ENCODE peak calls at places on chromosome 2, in five cellular contexts. One of them, this sample, is unnamed.

GRCh38 chr2:57516740-57517340 is 529.8 kb upstream of the VRK2 start:
- DNase-seq in GM23248: peak; percentile 64
- DNase-seq in OCI-LY7: peak; percentile 54
- DNase-seq in MM.1S: peak; percentile 63
- DNase-seq in HCT116: peak; percentile 41
- DNase-seq in this sample: peak; percentile 38

GRCh38 chr2:240952496-240953246 is 45.7 kb upstream of the SNED1 start:
- DNase-seq in GM23248: no peak
- DNase-seq in OCI-LY7: no peak
- DNase-seq in MM.1S: no peak
- DNase-seq in HCT116: no peak
- DNase-seq in this sample: no peak

GRCh38 chr2:219951111-219951510 is 323.7 kb downstream of the SLC4A3 start:
- DNase-seq in GM23248: no peak
- DNase-seq in OCI-LY7: no peak
- DNase-seq in MM.1S: no peak
- DNase-seq in HCT116: no peak
- DNase-seq in this sample: no peak

GRCh38 chr2:677056-677949 is at the start of gene TMEM18:
- DNase-seq in GM23248: peak; percentile 100
- DNase-seq in OCI-LY7: peak; percentile 99
- DNase-seq in MM.1S: peak; percentile 98
- DNase-seq in HCT116: peak; percentile 99
- DNase-seq in this sample: peak; percentile 98

GRCh38 chr2:69993048-69993565 is 31.7 kb upstream of the ASPRV1 start:
- DNase-seq in GM23248: no peak
- DNase-seq in OCI-LY7: no peak
- DNase-seq in MM.1S: no peak
- DNase-seq in HCT116: no peak
- DNase-seq in this sample: no peak

GRCh38 chr2:187453078-187453641 is 5.1 kb upstream of the CALCRL start:
- DNase-seq in GM23248: peak; percentile 54
- DNase-seq in OCI-LY7: no peak
- DNase-seq in MM.1S: peak; percentile 39
- DNase-seq in HCT116: peak; percentile 29
- DNase-seq in this sample: peak; percentile 27

GRCh38 chr2:46803911-46804670 is 111.5 kb downstream of the MCFD2 start:
- DNase-seq in GM23248: peak; percentile 97
- DNase-seq in OCI-LY7: no peak
- DNase-seq in MM.1S: no peak
- DNase-seq in HCT116: peak; percentile 68
- DNase-seq in this sample: no peak

GRCh38 chr2:17470855-17471641 is 47.2 kb downstream of the RAD51AP2 start:
- DNase-seq in GM23248: peak; percentile 38
- DNase-seq in OCI-LY7: peak; percentile 48
- DNase-seq in MM.1S: peak; percentile 28
- DNase-seq in HCT116: peak; percentile 44
- DNase-seq in this sample: peak; percentile 52

GRCh38 chr2:130834091-130834922 is 2.4 kb upstream of the ARHGEF4 start:
- DNase-seq in GM23248: peak; percentile 10
- DNase-seq in OCI-LY7: peak; percentile 55
- DNase-seq in MM.1S: no peak
- DNase-seq in HCT116: no peak
- DNase-seq in this sample: peak; percentile 63
- TF ChIP-seq EZH2phosphoT487 in GM23248: no peak
- TF ChIP-seq EZH2phosphoT487 in OCI-LY7: no peak
- TF ChIP-seq EZH2phosphoT487 in MM.1S: no peak
- TF ChIP-seq EZH2phosphoT487 in HCT116: no peak
- TF ChIP-seq EZH2phosphoT487 in this sample: no peak

GRCh38 chr2:107407974-107408373 is 418.7 kb upstream of the RGPD4 start:
- DNase-seq in GM23248: no peak
- DNase-seq in OCI-LY7: no peak
- DNase-seq in MM.1S: no peak
- DNase-seq in HCT116: no peak
- DNase-seq in this sample: no peak
- H3K4me2 ChIP-seq in GM23248: no peak overlapping the region
- H3K4me2 ChIP-seq in OCI-LY7: no peak overlapping the region
- H3K4me2 ChIP-seq in MM.1S: no peak overlapping the region
- H3K4me2 ChIP-seq in HCT116: no peak overlapping the region
- H3K4me2 ChIP-seq in this sample: no peak overlapping the region

GRCh38 chr2:192645811-192646598 is 451.3 kb upstream of the TMEFF2 start:
- DNase-seq in GM23248: no peak
- DNase-seq in OCI-LY7: no peak
- DNase-seq in MM.1S: no peak
- DNase-seq in HCT116: no peak
- DNase-seq in this sample: no peak
- TF ChIP-seq EZH2phosphoT487 in GM23248: no peak
- TF ChIP-seq EZH2phosphoT487 in OCI-LY7: no peak
- TF ChIP-seq EZH2phosphoT487 in MM.1S: no peak
- TF ChIP-seq EZH2phosphoT487 in HCT116: no peak
- TF ChIP-seq EZH2phosphoT487 in this sample: no peak

GRCh38 chr2:28674062-28674712 is 77.4 kb upstream of the PPP1CB start:
- DNase-seq in GM23248: peak; percentile 32
- DNase-seq in OCI-LY7: no peak
- DNase-seq in MM.1S: no peak
- DNase-seq in HCT116: no peak
- DNase-seq in this sample: no peak
- H3K4me2 ChIP-seq in GM23248: no peak overlapping the region
- H3K4me2 ChIP-seq in OCI-LY7: no peak overlapping the region
- H3K4me2 ChIP-seq in MM.1S: no peak overlapping the region
- H3K4me2 ChIP-seq in HCT116: no peak overlapping the region
- H3K4me2 ChIP-seq in this sample: no peak overlapping the region

DNA sequence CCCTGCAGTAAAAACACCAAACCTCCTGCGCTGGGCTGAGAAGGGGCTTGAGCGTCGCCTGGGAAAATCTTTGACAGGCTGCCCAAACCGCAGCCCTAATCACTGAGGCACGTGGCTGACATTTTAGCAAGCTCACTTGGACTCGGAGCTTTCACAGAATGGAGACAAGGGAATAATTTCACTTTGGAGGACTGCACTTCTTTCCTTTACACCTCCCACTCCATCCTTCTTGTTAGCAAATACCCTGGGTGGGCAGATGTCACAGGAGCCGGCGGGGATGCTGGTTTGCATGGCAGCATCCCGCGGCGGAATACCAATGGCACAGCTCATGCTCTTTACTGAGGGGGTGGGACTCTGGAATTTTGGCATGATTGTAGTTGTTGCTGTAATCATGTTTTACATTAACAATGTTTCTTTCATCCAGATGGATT is 94.1 kb downstream of the ACKR3 start:
- DNase-seq in GM23248: peak; percentile 95
- DNase-seq in OCI-LY7: no peak
- DNase-seq in MM.1S: no peak
- DNase-seq in HCT116: no peak
- DNase-seq in this sample: no peak
- TF ChIP-seq EZH2phosphoT487 in GM23248: no peak
- TF ChIP-seq EZH2phosphoT487 in OCI-LY7: no peak
- TF ChIP-seq EZH2phosphoT487 in MM.1S: no peak
- TF ChIP-seq EZH2phosphoT487 in HCT116: no peak
- TF ChIP-seq EZH2phosphoT487 in this sample: no peak

This sample was measured in neural progenitor cell.